ENCODE peak calls at places on chromosomes 11 and 22, in five cellular contexts. Y is heart right ventricle, V is MM.1S, E is GM23248, X is colonic mucosa. I is an unnamed sample.

GRCh38 chr11:13446444-13446843 is 16.6 kb downstream of the BTBD10 start:
- DNase-seq in Y (no peak), V (no peak), E (peak; percentile 72), X (no peak), I (no peak)

GRCh38 chr11:130037881-130038601 is 31.7 kb upstream of the APLP2 start:
- DNase-seq in Y (no peak), V (no peak), E (peak; percentile 72), X (no peak), I (no peak)

GRCh38 chr11:57349491-57350274 is 11.5 kb downstream of the P2RX3 start:
- DNase-seq in Y (peak; percentile 80), V (peak; percentile 39), E (peak; percentile 55), X (peak; percentile 68), I (peak; percentile 60)

GRCh38 chr11:65870706-65871681 is 1.6 kb downstream of the EFEMP2 start:
- DNase-seq in Y (peak; percentile 61), V (peak; percentile 3), E (no peak), X (no peak), I (peak; percentile 62)

GRCh38 chr11:34495724-34496377 is 17.7 kb downstream of the ELF5 start:
- DNase-seq in Y (no peak), V (no peak), E (peak; percentile 22), X (no peak), I (peak; percentile 45)

GRCh38 chr22:40405178-40406062 is 35.0 kb downstream of the SGSM3 start:
- DNase-seq in Y (no peak), V (no peak), E (no peak), X (no peak), I (no peak)

GRCh38 chr11:64661146-64661545 is 61.9 kb downstream of the NRXN2 start:
- DNase-seq in Y (no peak), V (no peak), E (peak; percentile 86), X (no peak), I (peak; percentile 94)

GRCh38 chr11:4041731-4042391 is 52.7 kb upstream of the RRM1 start:
- DNase-seq in Y (no peak), V (no peak), E (no peak), X (no peak), I (no peak)

GRCh38 chr22:42091446-42091764 is 833 bp upstream of the NDUFA6 start:
- DNase-seq in Y (no peak), V (peak; percentile 24), E (no peak), X (no peak), I (no peak)

GRCh38 chr11:4441500-4441899 is 7.6 kb upstream of the OR52K2 start:
- DNase-seq in Y (no peak), V (no peak), E (no peak), X (no peak), I (no peak)

GRCh38 chr11:110312670-110313069 is 16.3 kb upstream of the RDX start:
- DNase-seq in Y (no peak), V (no peak), E (no peak), X (no peak), I (no peak)

GRCh38 chr11:46238078-46238966 is 39.1 kb upstream of the CREB3L1 start:
- DNase-seq in Y (peak; percentile 83), V (no peak), E (peak; percentile 87), X (peak; percentile 63), I (peak; percentile 81)

GRCh38 chr11:132072044-132072879 is 701.8 kb downstream of the NTM start:
- DNase-seq in Y (no peak), V (no peak), E (peak; percentile 96), X (no peak), I (peak; percentile 97)

GRCh38 chr22:26890870-26891269 is 233.5 kb downstream of the MIAT start:
- DNase-seq in Y (no peak), V (no peak), E (no peak), X (no peak), I (no peak)
- H3K4me1 ChIP-seq in Y (no peaks in the 10 kb centered on the region), V (no peaks in the 10 kb centered on the region), E (peaks cover 67% of the 10 kb centered on the region), X (no peaks in the 10 kb centered on the region), I (peaks cover 19% of the 10 kb centered on the region)

GRCh38 chr11:12131943-12132789 is 21.8 kb downstream of the MICAL2 start:
- DNase-seq in Y (no peak), V (no peak), E (no peak), X (no peak), I (no peak)
- H3K27ac ChIP-seq in Y (no peak overlapping the region), V (no peak overlapping the region), E (no peak overlapping the region), X (no peak overlapping the region), I (no peak overlapping the region)

GRCh38 chr22:48686694-48687302 is 1140.9 kb downstream of the BRD1 start:
- DNase-seq in Y (no peak), V (no peak), E (no peak), X (no peak), I (no peak)
- H3K9me3 ChIP-seq in Y (no peaks in the 10 kb centered on the region), V (no peaks in the 10 kb centered on the region), E (no peaks in the 10 kb centered on the region), X (no peaks in the 10 kb centered on the region), I (no peaks in the 10 kb centered on the region)

GRCh38 chr22:30325065-30325720 is 1.5 kb downstream of the TBC1D10A start:
- DNase-seq in Y (no peak), V (no peak), E (peak; percentile 94), X (peak; percentile 80), I (peak; percentile 73)
- H3K4me1 ChIP-seq in Y (peaks cover 59% of the 10 kb centered on the region), V (peaks cover 32% of the 10 kb centered on the region), E (peaks cover 18% of the 10 kb centered on the region), X (peaks cover 7% of the 10 kb centered on the region), I (peaks cover 23% of the 10 kb centered on the region)

DNA sequence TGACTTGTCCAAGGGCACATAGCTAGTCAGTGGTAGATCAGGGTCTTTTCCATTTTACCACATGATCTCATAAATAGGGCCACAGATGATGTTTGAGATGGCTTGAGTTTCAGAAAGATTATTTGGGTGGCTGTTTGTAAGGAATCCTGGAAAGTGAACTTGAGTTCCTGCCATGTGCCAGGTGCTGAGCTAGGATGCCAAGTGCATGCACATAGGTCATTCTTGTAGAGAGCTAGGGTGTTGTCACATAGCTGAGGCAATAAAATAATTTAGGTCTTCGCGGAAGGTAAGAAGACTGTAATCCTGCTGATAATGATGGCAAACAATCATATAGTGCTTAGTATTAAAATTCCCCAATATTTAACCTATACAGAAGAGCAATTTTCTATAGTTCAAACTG is 1162.6 kb upstream of the TENM4 start:
- DNase-seq in Y (no peak), V (no peak), E (no peak), X (peak; percentile 58), I (no peak)
- H3K27ac ChIP-seq in Y (no peak overlapping the region), V (no peak overlapping the region), E (no peak overlapping the region), X (peak overlapping the region; percentile 58), I (no peak overlapping the region)